ENCODE peak calls at places on chromosomes 13 and 19, in eight cellular contexts. Q is left lung; R is GM23338; M is cardiac muscle cell; W is gastrocnemius medialis; H is CD4-positive, alpha-beta memory T cell; S is neuronal stem cell; N is testis. J is an unnamed sample.

GRCh38 chr13:101202590-101202989 is 213.7 kb downstream of the NALCN start:
- DNase-seq in N (no peak), R (peak; percentile 80), Q (no peak), H (no peak), W (no peak), M (no peak), S (no peak), J (no peak)

GRCh38 chr13:67318398-67318797 is 88.3 kb upstream of the PCDH9 start:
- DNase-seq in H (no peak), S (no peak), R (no peak), Q (no peak), W (no peak), M (no peak), N (no peak), J (no peak)

GRCh38 chr13:98413796-98414195 is 163.1 kb downstream of the STK24 start:
- DNase-seq in N (no peak), H (no peak), Q (no peak), M (no peak), S (no peak), W (no peak), R (peak; percentile 21), J (no peak)

GRCh38 chr13:44573790-44574465 is 2.2 kb downstream of the TSC22D1 start:
- DNase-seq in W (peak; percentile 56), S (no peak), N (no peak), R (peak; percentile 70), M (peak; percentile 40), H (peak; percentile 8), Q (no peak), J (no peak)

GRCh38 chr19:58021541-58022282 is 12.1 kb upstream of the ZSCAN1 start:
- DNase-seq in Q (no peak), H (peak; percentile 18), S (peak; percentile 33), M (peak; percentile 81), W (no peak), R (peak; percentile 98), N (peak; percentile 80), J (no peak)

GRCh38 chr13:43232866-43233265 is 209.5 kb downstream of the DNAJC15 start:
- DNase-seq in R (no peak), M (no peak), S (no peak), N (no peak), W (no peak), H (no peak), Q (no peak), J (no peak)

GRCh38 chr13:37752156-37752555 is 117.4 kb downstream of the TRPC4 start:
- DNase-seq in W (no peak), H (no peak), S (no peak), R (no peak), Q (no peak), M (no peak), N (no peak), J (no peak)

GRCh38 chr19:16637535-16637934 is 9.5 kb upstream of the MED26 start:
- DNase-seq in W (no peak), S (no peak), R (no peak), H (no peak), Q (no peak), N (no peak), M (no peak), J (no peak)

GRCh38 chr19:3507371-3508120 is 1.4 kb downstream of the FZR1 start:
- DNase-seq in N (peak; percentile 21), M (peak; percentile 28), S (no peak), R (peak; percentile 73), H (peak; percentile 29), W (no peak), Q (no peak), J (no peak)

GRCh38 chr19:35257113-35257461 is 8.3 kb downstream of the LSR start:
- DNase-seq in Q (peak; percentile 27), S (no peak), W (no peak), R (no peak), N (no peak), H (no peak), M (no peak), J (no peak)

GRCh38 chr13:99357149-99357596 is 50.0 kb upstream of the GPR183 start:
- DNase-seq in R (no peak), M (no peak), Q (no peak), W (no peak), H (peak; percentile 62), S (no peak), N (no peak), J (no peak)

GRCh38 chr19:3565177-3565576 is 7.6 kb upstream of the HMG20B start:
- DNase-seq in R (no peak), H (no peak), W (no peak), S (no peak), N (no peak), Q (no peak), M (no peak), J (no peak)

GRCh38 chr13:48873598-48873997 is 102.1 kb upstream of the FNDC3A start:
- DNase-seq in N (no peak), R (peak; percentile 76), W (no peak), Q (no peak), S (no peak), M (peak; percentile 23), H (no peak), J (no peak)

GRCh38 chr13:33207616-33207964 is 78.0 kb downstream of the STARD13 start:
- DNase-seq in M (no peak), S (no peak), W (no peak), H (no peak), N (no peak), R (no peak), Q (peak; percentile 47), J (no peak)

GRCh38 chr19:16645140-16645539 is 14.8 kb downstream of the SMIM7 start:
- DNase-seq in W (no peak), M (no peak), N (no peak), R (no peak), Q (no peak), S (no peak), H (no peak), J (no peak)

GRCh38 chr13:72535076-72535475 is 192.4 kb downstream of the MZT1 start:
- DNase-seq in W (no peak), M (no peak), S (no peak), Q (no peak), H (no peak), R (no peak), N (no peak), J (no peak)

GRCh38 chr13:109743706-109744453 is 42.5 kb downstream of the IRS2 start:
- DNase-seq in W (no peak), R (no peak), Q (no peak), S (no peak), N (no peak), H (no peak), M (peak; percentile 28), J (no peak)

GRCh38 chr13:113445791-113446487 is 7.3 kb downstream of the ADPRHL1 start:
- DNase-seq in S (no peak), R (no peak), M (no peak), N (no peak), Q (no peak), W (no peak), H (no peak), J (no peak)

GRCh38 chr13:35191883-35192282 is 249.8 kb downstream of the NBEA start:
- DNase-seq in H (no peak), S (no peak), N (no peak), M (no peak), W (no peak), Q (no peak), R (no peak), J (no peak)

GRCh38 chr13:100673831-100674362 is 698 bp downstream of the TMTC4 start:
- DNase-seq in M (no peak), R (peak; percentile 43), W (no peak), N (peak; percentile 49), Q (peak; percentile 41), H (peak; percentile 33), S (peak; percentile 46), J (no peak)

DNA sequence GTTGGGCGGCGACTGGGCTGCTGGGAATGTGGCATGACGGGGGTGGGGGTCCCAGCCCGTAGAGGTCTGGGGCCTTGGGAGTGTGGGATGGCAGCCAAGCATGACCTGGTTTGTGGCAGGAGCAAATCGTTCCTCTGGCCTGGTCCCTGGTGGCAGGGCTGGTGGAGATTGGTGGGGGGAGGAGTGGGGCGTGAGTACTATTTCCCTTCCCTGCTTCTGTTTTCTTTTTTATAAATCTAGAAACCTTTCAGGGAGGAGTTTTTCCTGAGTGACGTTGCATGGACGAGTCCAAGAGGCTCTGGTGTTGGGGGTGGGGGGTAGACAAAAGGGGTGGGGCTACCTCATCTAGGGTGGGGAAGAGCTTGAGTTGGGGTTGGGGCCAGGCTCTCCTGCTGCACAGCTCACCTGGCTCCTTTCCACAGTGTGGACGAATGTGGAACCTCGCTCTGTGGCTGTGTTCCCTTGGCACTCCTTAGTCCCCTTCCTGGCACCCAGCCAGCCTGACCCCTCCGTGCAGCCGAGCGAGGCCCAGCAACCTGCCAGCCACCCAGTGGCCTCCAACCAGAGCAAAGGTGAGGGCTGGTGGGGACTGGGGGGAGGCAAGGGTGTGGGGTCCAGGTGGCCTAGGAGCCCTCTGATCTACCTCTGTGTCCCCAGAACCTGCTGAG is 15.4 kb upstream of the PRR19 start:
- DNase-seq in W (no peak), Q (no peak), R (no peak), M (no peak), N (no peak), S (no peak), H (no peak), J (no peak)
- H3K4me3 ChIP-seq in W (no peak overlapping the region), Q (no peak overlapping the region), R (no peak overlapping the region), M (no peak overlapping the region), N (no peak overlapping the region), S (peak overlapping the region; percentile 96), H (no peak overlapping the region), J (peak overlapping the region; percentile 85)

GRCh38 chr13:94568443-94568842 is 27.5 kb downstream of the TGDS start:
- DNase-seq in W (no peak), H (no peak), N (no peak), R (no peak), Q (no peak), M (no peak), S (no peak), J (no peak)
- H3K4me1 ChIP-seq in W (no peaks in the 10 kb centered on the region), H (no peaks in the 10 kb centered on the region), N (no peaks in the 10 kb centered on the region), R (no peaks in the 10 kb centered on the region), Q (no peaks in the 10 kb centered on the region), M (no peaks in the 10 kb centered on the region), S (no peaks in the 10 kb centered on the region), J (no peaks in the 10 kb centered on the region)

DNA sequence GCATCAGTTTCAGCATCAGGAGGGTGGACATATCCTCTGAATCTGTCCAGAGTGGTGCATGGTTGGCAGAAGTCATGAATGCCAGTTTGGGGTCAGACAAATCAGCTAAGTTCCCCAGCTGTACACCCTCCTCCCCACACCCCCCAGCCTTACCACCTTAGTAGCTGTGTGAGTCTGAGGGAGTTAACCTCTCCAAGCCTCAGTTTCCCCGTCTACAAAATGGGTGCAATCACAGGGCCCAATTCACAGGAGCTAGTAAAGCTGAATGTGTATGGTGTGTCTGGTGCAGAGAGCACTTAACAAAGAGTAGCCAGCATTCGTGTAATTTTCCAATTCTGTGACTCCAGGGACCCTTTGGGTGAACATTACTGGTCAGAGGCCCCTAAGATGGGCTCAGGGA is 13.4 kb upstream of the ZNF358 start:
- DNase-seq in W (no peak), N (no peak), M (no peak), Q (no peak), H (no peak), S (no peak), R (no peak), J (no peak)
- H3K27me3 ChIP-seq in W (peaks cover 45% of the 10 kb centered on the region), N (no peaks in the 10 kb centered on the region), M (peaks cover 47% of the 10 kb centered on the region), Q (peaks cover 54% of the 10 kb centered on the region), H (no peaks in the 10 kb centered on the region), S (no peaks in the 10 kb centered on the region), R (peaks cover 39% of the 10 kb centered on the region), J (no peaks in the 10 kb centered on the region)

DNA sequence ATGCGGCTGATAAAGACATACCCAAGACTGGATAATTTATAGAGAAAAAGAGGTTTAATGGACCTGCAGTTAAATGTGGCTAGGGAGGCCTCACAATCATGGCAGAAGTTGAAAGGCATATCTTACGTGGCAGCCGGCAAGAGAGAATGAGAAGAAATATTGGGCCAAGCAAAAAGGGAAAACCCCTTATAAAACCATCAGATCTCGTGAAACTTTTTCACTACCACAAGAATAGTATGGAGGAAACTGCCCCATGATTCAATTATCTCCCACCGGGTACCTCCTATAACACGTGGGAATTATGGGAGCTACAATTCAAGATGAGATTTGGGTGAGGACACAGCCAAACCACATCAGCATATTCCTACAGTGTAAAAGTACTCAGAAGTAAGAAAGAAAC is 4.7 kb upstream of the KBTBD7 start:
- DNase-seq in S (no peak), N (no peak), R (no peak), W (no peak), M (no peak), Q (no peak), H (no peak), J (no peak)
- H3K4me3 ChIP-seq in S (no peak overlapping the region), N (no peak overlapping the region), R (no peak overlapping the region), W (no peak overlapping the region), M (no peak overlapping the region), Q (no peak overlapping the region), H (no peak overlapping the region), J (no peak overlapping the region)

J was measured in ascending aorta.